ENCODE peak calls at places on chromosomes 12 and 14, in nine cellular contexts. One of them, this sample, is unnamed.

GRCh38 chr14:99686557-99687283 is 2.6 kb downstream of the CYP46A1 start:
- DNase-seq in stomach: no peak
- DNase-seq in CD8-positive, alpha-beta memory T cell: no peak
- DNase-seq in T-helper 2 cell: no peak
- DNase-seq in H7: no peak
- DNase-seq in EL: no peak
- DNase-seq in amygdala: no peak
- DNase-seq in frontal cortex: no peak
- DNase-seq in Calu3: no peak
- DNase-seq in this sample: no peak

GRCh38 chr12:109873653-109874052 is 6.7 kb downstream of the GLTP start:
- DNase-seq in stomach: no peak
- DNase-seq in CD8-positive, alpha-beta memory T cell: no peak
- DNase-seq in T-helper 2 cell: no peak
- DNase-seq in H7: no peak
- DNase-seq in EL: no peak
- DNase-seq in amygdala: no peak
- DNase-seq in frontal cortex: no peak
- DNase-seq in Calu3: no peak
- DNase-seq in this sample: no peak

GRCh38 chr14:62889354-62889753 is 155.9 kb downstream of the KCNH5 start:
- DNase-seq in stomach: no peak
- DNase-seq in CD8-positive, alpha-beta memory T cell: no peak
- DNase-seq in T-helper 2 cell: no peak
- DNase-seq in H7: peak
- DNase-seq in EL: no peak
- DNase-seq in amygdala: no peak
- DNase-seq in frontal cortex: no peak
- DNase-seq in Calu3: no peak
- DNase-seq in this sample: no peak

GRCh38 chr12:93563807-93564538 is 8.5 kb upstream of the SOCS2 start:
- DNase-seq in stomach: peak
- DNase-seq in CD8-positive, alpha-beta memory T cell: no peak
- DNase-seq in T-helper 2 cell: no peak
- DNase-seq in H7: peak
- DNase-seq in EL: peak
- DNase-seq in amygdala: no peak
- DNase-seq in frontal cortex: no peak
- DNase-seq in Calu3: peak
- DNase-seq in this sample: no peak

GRCh38 chr12:121190523-121191031 is 19.4 kb upstream of the P2RX4 start:
- DNase-seq in stomach: no peak
- DNase-seq in CD8-positive, alpha-beta memory T cell: no peak
- DNase-seq in T-helper 2 cell: no peak
- DNase-seq in H7: peak
- DNase-seq in EL: peak
- DNase-seq in amygdala: no peak
- DNase-seq in frontal cortex: no peak
- DNase-seq in Calu3: no peak
- DNase-seq in this sample: no peak

GRCh38 chr14:68947802-68948201 is 31.3 kb downstream of the ACTN1 start:
- DNase-seq in stomach: peak
- DNase-seq in CD8-positive, alpha-beta memory T cell: no peak
- DNase-seq in T-helper 2 cell: no peak
- DNase-seq in H7: no peak
- DNase-seq in EL: no peak
- DNase-seq in amygdala: no peak
- DNase-seq in frontal cortex: no peak
- DNase-seq in Calu3: peak
- DNase-seq in this sample: no peak

GRCh38 chr12:48194780-48195179 is 8.3 kb downstream of the OR10AD1 start:
- DNase-seq in stomach: no peak
- DNase-seq in CD8-positive, alpha-beta memory T cell: no peak
- DNase-seq in T-helper 2 cell: no peak
- DNase-seq in H7: no peak
- DNase-seq in EL: peak
- DNase-seq in amygdala: no peak
- DNase-seq in frontal cortex: no peak
- DNase-seq in Calu3: no peak
- DNase-seq in this sample: no peak

GRCh38 chr14:59455411-59455810 is 9.8 kb downstream of the GPR135 start:
- DNase-seq in stomach: no peak
- DNase-seq in CD8-positive, alpha-beta memory T cell: no peak
- DNase-seq in T-helper 2 cell: no peak
- DNase-seq in H7: no peak
- DNase-seq in EL: peak
- DNase-seq in amygdala: no peak
- DNase-seq in frontal cortex: no peak
- DNase-seq in Calu3: no peak
- DNase-seq in this sample: no peak

GRCh38 chr14:23054000-23054811 is 3.1 kb downstream of the CDH24 start:
- DNase-seq in stomach: no peak
- DNase-seq in CD8-positive, alpha-beta memory T cell: peak
- DNase-seq in T-helper 2 cell: no peak
- DNase-seq in H7: peak
- DNase-seq in EL: no peak
- DNase-seq in amygdala: no peak
- DNase-seq in frontal cortex: no peak
- DNase-seq in Calu3: no peak
- DNase-seq in this sample: peak

GRCh38 chr12:92558806-92559205 is 144.0 kb upstream of the PLEKHG7 start:
- DNase-seq in stomach: no peak
- DNase-seq in CD8-positive, alpha-beta memory T cell: no peak
- DNase-seq in T-helper 2 cell: no peak
- DNase-seq in H7: no peak
- DNase-seq in EL: peak
- DNase-seq in amygdala: no peak
- DNase-seq in frontal cortex: no peak
- DNase-seq in Calu3: no peak
- DNase-seq in this sample: no peak

GRCh38 chr14:99755629-99756603 is 37.3 kb upstream of the EML1 start:
- DNase-seq in stomach: peak
- DNase-seq in CD8-positive, alpha-beta memory T cell: no peak
- DNase-seq in T-helper 2 cell: no peak
- DNase-seq in H7: peak
- DNase-seq in EL: peak
- DNase-seq in amygdala: peak
- DNase-seq in frontal cortex: peak
- DNase-seq in Calu3: peak
- DNase-seq in this sample: no peak

GRCh38 chr12:89314060-89314761 is 38.1 kb downstream of the DUSP6 start:
- DNase-seq in stomach: no peak
- DNase-seq in CD8-positive, alpha-beta memory T cell: no peak
- DNase-seq in T-helper 2 cell: no peak
- DNase-seq in H7: no peak
- DNase-seq in EL: no peak
- DNase-seq in amygdala: no peak
- DNase-seq in frontal cortex: no peak
- DNase-seq in Calu3: no peak
- DNase-seq in this sample: no peak

GRCh38 chr12:124653169-124653931 is 85.9 kb upstream of the NCOR2 start:
- DNase-seq in stomach: no peak
- DNase-seq in CD8-positive, alpha-beta memory T cell: no peak
- DNase-seq in T-helper 2 cell: no peak
- DNase-seq in H7: peak
- DNase-seq in EL: no peak
- DNase-seq in amygdala: no peak
- DNase-seq in frontal cortex: no peak
- DNase-seq in Calu3: no peak
- DNase-seq in this sample: no peak

GRCh38 chr14:100237735-100238418 is 1.1 kb upstream of the YY1 start:
- DNase-seq in stomach: peak
- DNase-seq in CD8-positive, alpha-beta memory T cell: peak
- DNase-seq in T-helper 2 cell: peak
- DNase-seq in H7: peak
- DNase-seq in EL: peak
- DNase-seq in amygdala: no peak
- DNase-seq in frontal cortex: peak
- DNase-seq in Calu3: peak
- DNase-seq in this sample: no peak

GRCh38 chr14:104601786-104602185 is 2.8 kb downstream of the TMEM179 start:
- DNase-seq in stomach: no peak
- DNase-seq in CD8-positive, alpha-beta memory T cell: no peak
- DNase-seq in T-helper 2 cell: no peak
- DNase-seq in H7: no peak
- DNase-seq in EL: peak
- DNase-seq in amygdala: no peak
- DNase-seq in frontal cortex: peak
- DNase-seq in Calu3: no peak
- DNase-seq in this sample: peak

GRCh38 chr12:97038859-97039258 is 131.8 kb downstream of the NEDD1 start:
- DNase-seq in stomach: no peak
- DNase-seq in CD8-positive, alpha-beta memory T cell: no peak
- DNase-seq in T-helper 2 cell: no peak
- DNase-seq in H7: no peak
- DNase-seq in EL: no peak
- DNase-seq in amygdala: no peak
- DNase-seq in frontal cortex: no peak
- DNase-seq in Calu3: no peak
- DNase-seq in this sample: no peak

GRCh38 chr14:22505751-22506710 is 83.0 kb downstream of the DAD1 start:
- DNase-seq in stomach: no peak
- DNase-seq in CD8-positive, alpha-beta memory T cell: no peak
- DNase-seq in T-helper 2 cell: no peak
- DNase-seq in H7: no peak
- DNase-seq in EL: peak
- DNase-seq in amygdala: no peak
- DNase-seq in frontal cortex: no peak
- DNase-seq in Calu3: no peak
- DNase-seq in this sample: no peak

GRCh38 chr14:68444449-68445168 is 348.3 kb downstream of the ZFP36L1 start:
- DNase-seq in stomach: peak
- DNase-seq in CD8-positive, alpha-beta memory T cell: no peak
- DNase-seq in T-helper 2 cell: no peak
- DNase-seq in H7: no peak
- DNase-seq in EL: peak
- DNase-seq in amygdala: no peak
- DNase-seq in frontal cortex: no peak
- DNase-seq in Calu3: peak
- DNase-seq in this sample: no peak

GRCh38 chr12:118376089-118377004 is at the start of gene SUDS3:
- DNase-seq in stomach: peak
- DNase-seq in CD8-positive, alpha-beta memory T cell: peak
- DNase-seq in T-helper 2 cell: peak
- DNase-seq in H7: peak
- DNase-seq in EL: peak
- DNase-seq in amygdala: peak
- DNase-seq in frontal cortex: peak
- DNase-seq in Calu3: peak
- DNase-seq in this sample: peak

GRCh38 chr14:56118611-56119181 is 485 bp downstream of the PELI2 start:
- DNase-seq in stomach: peak
- DNase-seq in CD8-positive, alpha-beta memory T cell: no peak
- DNase-seq in T-helper 2 cell: no peak
- DNase-seq in H7: peak
- DNase-seq in EL: peak
- DNase-seq in amygdala: no peak
- DNase-seq in frontal cortex: peak
- DNase-seq in Calu3: peak
- DNase-seq in this sample: peak

GRCh38 chr12:15719230-15719629 is 70.0 kb downstream of the EPS8 start:
- DNase-seq in stomach: no peak
- DNase-seq in CD8-positive, alpha-beta memory T cell: no peak
- DNase-seq in T-helper 2 cell: no peak
- DNase-seq in H7: no peak
- DNase-seq in EL: peak
- DNase-seq in amygdala: no peak
- DNase-seq in frontal cortex: no peak
- DNase-seq in Calu3: no peak
- DNase-seq in this sample: no peak

GRCh38 chr12:27498159-27498558 is 25.8 kb upstream of the PPFIBP1 start:
- DNase-seq in stomach: no peak
- DNase-seq in CD8-positive, alpha-beta memory T cell: no peak
- DNase-seq in T-helper 2 cell: no peak
- DNase-seq in H7: no peak
- DNase-seq in EL: no peak
- DNase-seq in amygdala: no peak
- DNase-seq in frontal cortex: no peak
- DNase-seq in Calu3: no peak
- DNase-seq in this sample: no peak